ENCODE peak calls at places on chromosomes 1 and 21, in eight cellular contexts. L is fibroblast of pulmonary artery; Y is HTR-8/SVneo; O is IMR-90; B is NCI-H1105 treated with DMSO at 0.1 percent for 48 hours; J is prostate gland; G is GDM1; Z is activated CD8-positive, alpha-beta T cell treated with anti-CD3 and anti-CD28 coated beads, Interleukin-2, amount 10 ng/mL, durations not matched to agents 7 days and 5 days. D is an unnamed sample.

GRCh38 chr1:24301395-24302175 is 17.6 kb upstream of the GRHL3 start:
- DNase-seq in G (no peak), L (no peak), B (no peak), Y (no peak), O (no peak), J (no peak), Z (no peak), D (no peak)

GRCh38 chr1:8426996-8427395 is 109.1 kb downstream of the SLC45A1 start:
- DNase-seq in Y (no peak), J (no peak), L (no peak), B (no peak), G (no peak), O (no peak), Z (no peak), D (no peak)

GRCh38 chr1:151942882-151943281 is 33.6 kb upstream of the THEM4 start:
- DNase-seq in Z (no peak), G (no peak), L (peak), O (no peak), B (no peak), Y (no peak), J (no peak), D (peak)

GRCh38 chr21:46160563-46161179 is 5.3 kb upstream of the FTCD start:
- DNase-seq in L (no peak), J (no peak), Y (no peak), G (no peak), O (no peak), B (no peak), Z (no peak), D (peak)

GRCh38 chr1:41492341-41492848 is 7.9 kb upstream of the EDN2 start:
- DNase-seq in O (no peak), G (peak), J (no peak), B (no peak), Y (no peak), Z (peak), L (peak), D (peak)

GRCh38 chr1:8394456-8395321 is 76.8 kb downstream of the SLC45A1 start:
- DNase-seq in O (peak), J (no peak), L (peak), Y (peak), B (no peak), Z (no peak), G (no peak), D (no peak)

GRCh38 chr21:41845310-41846032 is 33.7 kb downstream of the PRDM15 start:
- DNase-seq in L (no peak), B (no peak), J (no peak), O (peak), G (no peak), Z (no peak), Y (no peak), D (no peak)

GRCh38 chr1:157496121-157496526 is 56.2 kb downstream of the FCRL5 start:
- DNase-seq in G (peak), Z (peak), O (peak), Y (peak), J (no peak), L (peak), B (peak), D (peak)

GRCh38 chr1:163896001-163896400 is 574.2 kb downstream of the NUF2 start:
- DNase-seq in O (no peak), Z (no peak), L (no peak), B (no peak), J (no peak), Y (no peak), G (no peak), D (no peak)